ENCODE peak calls at places on chromosomes 5 and 9, in eight cellular contexts. B is uterus, Q is adipocyte, A is HepG2, I is SK-N-SH, X is MM.1S, P is gastrocnemius medialis, F is GM06990. G is an unnamed sample. For H3K36me3, the result is how much of the 10 kb centered on the place peaks cover.

GRCh38 chr9:133362359-133363044 is 6.2 kb downstream of the SURF2 start:
- DNase-seq in F (no peak), P (no peak), A (no peak), B (no peak), X (no peak), Q (no peak), I (no peak), G (no peak)

GRCh38 chr5:127077346-127077745 is 4.0 kb upstream of the C5orf63 start:
- DNase-seq in B (no peak), Q (no peak), F (no peak), X (no peak), P (no peak), I (no peak), A (no peak), G (no peak)

GRCh38 chr5:10702040-10702629 is 58.9 kb downstream of the DAP start:
- DNase-seq in B (no peak), Q (peak), X (no peak), A (no peak), I (no peak), P (no peak), F (no peak), G (peak)

GRCh38 chr9:87350915-87351314 is 146.8 kb upstream of the DAPK1 start:
- DNase-seq in A (no peak), F (no peak), Q (peak), P (no peak), I (no peak), X (no peak), B (no peak), G (no peak)

GRCh38 chr9:122383992-122384461 is 13.2 kb downstream of the PTGS1 start:
- DNase-seq in B (no peak), P (no peak), F (no peak), I (no peak), X (no peak), Q (peak), A (no peak), G (no peak)

GRCh38 chr5:23013395-23013994 is 160.4 kb upstream of the CDH12 start:
- DNase-seq in B (no peak), F (no peak), I (no peak), X (no peak), A (no peak), Q (no peak), P (no peak), G (no peak)

GRCh38 chr9:4042966-4043365 is 256.9 kb downstream of the GLIS3 start:
- DNase-seq in X (no peak), B (no peak), Q (no peak), A (no peak), I (no peak), P (no peak), F (no peak), G (no peak)

GRCh38 chr9:124696101-124696500 is 75.0 kb downstream of the NR6A1 start:
- DNase-seq in I (no peak), P (no peak), A (peak), F (no peak), X (no peak), B (no peak), Q (peak), G (no peak)

GRCh38 chr5:154374264-154374663 is 71.5 kb upstream of the SAP30L start:
- DNase-seq in F (no peak), Q (no peak), I (no peak), P (no peak), B (no peak), X (no peak), A (no peak), G (no peak)

GRCh38 chr5:42951847-42952411 is 88.2 kb downstream of the ANXA2R start:
- DNase-seq in P (no peak), I (peak), Q (no peak), A (no peak), F (peak), X (peak), B (no peak), G (no peak)

GRCh38 chr5:122220498-122220897 is 91.2 kb downstream of the ZNF474 start:
- DNase-seq in P (no peak), I (no peak), F (no peak), Q (no peak), A (no peak), B (no peak), X (no peak), G (no peak)

GRCh38 chr5:166535641-166536040 is 1755.8 kb upstream of the WWC1 start:
- DNase-seq in Q (no peak), X (no peak), I (no peak), A (no peak), B (no peak), F (no peak), P (no peak), G (no peak)

GRCh38 chr5:168216989-168217388 is 74.5 kb upstream of the WWC1 start:
- DNase-seq in A (no peak), I (no peak), P (no peak), B (no peak), F (no peak), X (no peak), Q (no peak), G (no peak)

GRCh38 chr5:134161712-134162395 is 14.9 kb downstream of the SKP1 start:
- DNase-seq in F (no peak), Q (no peak), I (no peak), P (no peak), A (no peak), X (no peak), B (no peak), G (no peak)
- H3K36me3 ChIP-seq in F (under half), Q (half or more), I (half or more), P (half or more), A (under half), X (under half), B (under half), G (under half)

DNA sequence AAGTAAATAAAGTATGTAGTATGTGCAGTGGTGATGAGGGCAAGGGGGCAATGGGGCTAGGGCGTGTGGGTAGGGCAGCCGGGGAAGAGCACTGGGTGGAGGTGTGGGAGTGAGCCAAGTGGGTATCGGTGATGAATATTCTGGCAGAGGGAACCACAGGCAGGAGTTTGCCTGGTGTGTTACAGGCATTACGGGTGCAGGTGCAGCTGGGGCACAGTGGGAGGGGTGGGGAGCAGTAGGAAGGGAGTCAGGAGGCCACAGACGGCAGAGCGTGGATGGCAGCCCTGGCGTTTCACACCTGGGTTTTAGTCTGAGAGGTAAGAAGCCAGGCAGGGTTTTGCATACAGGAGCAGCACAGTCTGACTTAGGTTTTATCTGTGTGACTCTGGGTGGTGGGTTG is 35.4 kb downstream of the SFXN1 start:
- DNase-seq in F (no peak), I (no peak), Q (no peak), B (no peak), P (no peak), A (no peak), X (no peak), G (no peak)
- H3K36me3 ChIP-seq in F (under half), I (half or more), Q (half or more), B (under half), P (half or more), A (under half), X (under half), G (under half)

GRCh38 chr9:14190240-14190639 is 123.7 kb downstream of the NFIB start:
- DNase-seq in Q (no peak), X (no peak), I (no peak), F (no peak), A (no peak), P (no peak), B (no peak), G (no peak)
- H3K36me3 ChIP-seq in Q (under half), X (under half), I (under half), F (under half), A (under half), P (under half), B (under half), G (under half)

GRCh38 chr5:16573401-16573800 is 43.4 kb downstream of the RETREG1 start:
- DNase-seq in P (no peak), F (no peak), Q (no peak), B (no peak), X (no peak), I (no peak), A (peak), G (no peak)

GRCh38 chr5:16568875-16569580 is 47.8 kb downstream of the RETREG1 start:
- DNase-seq in F (no peak), P (no peak), Q (no peak), X (no peak), I (peak), A (no peak), B (no peak), G (no peak)

GRCh38 chr5:16570121-16570815 is 46.5 kb downstream of the RETREG1 start:
- DNase-seq in Q (peak), P (no peak), X (no peak), B (no peak), I (peak), A (no peak), F (no peak), G (no peak)

GRCh38 chr5:16574789-16575785 is 41.7 kb downstream of the RETREG1 start:
- DNase-seq in I (no peak), Q (peak), X (no peak), F (no peak), A (no peak), P (peak), B (no peak), G (no peak)

DNA sequence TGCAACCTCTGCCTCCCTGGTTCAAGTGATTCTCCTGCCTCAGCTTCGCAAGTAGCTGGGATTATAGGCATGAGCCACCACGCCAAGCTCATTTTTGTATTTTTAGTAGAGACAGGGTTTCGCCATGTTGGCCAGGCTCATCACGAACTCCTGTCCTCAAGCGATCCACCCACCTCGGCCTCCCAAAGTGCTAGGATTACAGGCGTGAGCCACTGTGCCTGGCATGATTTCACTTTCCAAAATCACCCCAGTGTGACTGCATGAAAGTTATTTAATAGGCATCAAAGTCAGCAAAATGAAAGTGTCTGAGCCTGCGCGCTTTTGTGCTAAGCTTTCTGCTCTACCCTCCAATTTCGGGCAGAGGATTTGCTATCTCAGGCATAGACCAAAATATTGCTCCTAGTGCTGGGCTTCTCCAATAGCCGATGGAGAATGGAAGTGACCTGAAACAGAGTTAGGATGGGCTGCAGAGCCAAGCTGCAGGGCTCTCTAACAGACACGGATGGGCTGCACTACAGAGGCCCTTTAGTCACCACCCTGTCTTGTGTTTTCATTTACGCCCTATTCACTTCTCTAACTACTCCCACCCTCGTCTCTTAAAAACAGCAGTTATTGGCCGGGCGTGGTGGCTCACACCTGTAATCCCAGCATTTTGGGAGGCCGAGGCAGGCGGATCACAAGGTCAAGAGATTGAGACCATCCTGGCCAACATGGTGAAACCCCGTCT is 44.3 kb downstream of the RETREG1 start:
- DNase-seq in Q (no peak), B (no peak), X (no peak), F (no peak), A (no peak), P (peak), I (no peak), G (no peak)
- H3K36me3 ChIP-seq in Q (under half), B (under half), X (under half), F (under half), A (under half), P (under half), I (under half), G (under half)

GRCh38 chr9:93560991-93561390 is 15.4 kb upstream of the PHF2 start:
- DNase-seq in I (no peak), A (no peak), Q (no peak), P (no peak), B (no peak), F (no peak), X (no peak), G (no peak)
- H3K36me3 ChIP-seq in I (half or more), A (under half), Q (half or more), P (half or more), B (under half), F (under half), X (under half), G (under half)

GRCh38 chr5:111200828-111201227 is 23.4 kb upstream of the CAMK4 start:
- DNase-seq in P (no peak), B (no peak), Q (no peak), X (no peak), F (no peak), A (no peak), I (no peak), G (no peak)
- H3K36me3 ChIP-seq in P (under half), B (under half), Q (under half), X (under half), F (under half), A (under half), I (under half), G (under half)

GRCh38 chr5:149001154-149001553 is 61.7 kb downstream of the SH3TC2 start:
- DNase-seq in A (no peak), F (no peak), B (no peak), X (no peak), Q (peak), P (no peak), I (no peak), G (no peak)

GRCh38 chr5:149002761-149003689 is 59.8 kb downstream of the SH3TC2 start:
- DNase-seq in A (no peak), I (no peak), P (no peak), F (no peak), B (no peak), Q (peak), X (no peak), G (no peak)

GRCh38 chr5:149002053-149002452 is 60.8 kb downstream of the SH3TC2 start:
- DNase-seq in I (no peak), X (no peak), B (no peak), P (peak), A (peak), Q (peak), F (no peak), G (peak)

GRCh38 chr5:148998174-148998797 is 64.6 kb downstream of the SH3TC2 start:
- DNase-seq in A (peak), B (no peak), F (no peak), Q (peak), P (peak), X (peak), I (peak), G (peak)

DNA sequence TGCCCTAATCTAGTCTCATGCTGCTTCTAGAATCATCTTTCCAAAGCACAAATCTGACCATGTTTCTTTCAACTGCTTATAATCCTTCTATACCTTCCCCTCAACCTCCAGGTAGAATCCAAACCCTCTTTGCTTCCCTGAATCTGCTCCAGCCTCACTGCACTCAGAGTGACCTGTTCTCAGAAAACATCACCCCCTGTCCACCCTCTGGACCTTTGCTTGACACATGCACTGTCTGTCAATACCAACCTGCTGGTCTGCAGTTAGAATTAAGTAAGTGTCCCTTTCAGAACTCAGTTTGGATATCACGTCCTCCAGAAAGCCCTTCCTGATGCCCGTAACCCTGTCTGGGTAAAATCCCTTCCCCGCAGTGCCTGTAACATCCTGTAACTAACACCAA is 63.1 kb downstream of the SH3TC2 start:
- DNase-seq in F (no peak), A (no peak), P (no peak), Q (no peak), I (no peak), B (no peak), X (no peak), G (no peak)
- H3K36me3 ChIP-seq in F (under half), A (under half), P (under half), Q (under half), I (under half), B (under half), X (under half), G (under half)